ENCODE peak calls at places on chromosomes 12 and 14, in eight cellular contexts. D is caudate nucleus; I is iris pigment epithelial cell; P is HT1080; V is Calu3; B is amniotic stem cell; Q is effector memory CD4-positive, alpha-beta T cell; Z is GF-D8. K is an unnamed sample.

GRCh38 chr12:108125073-108125472 is 4.0 kb upstream of the WSCD2 start:
- DNase-seq in Z (no peak), Q (no peak), B (no peak), P (no peak), V (no peak), D (no peak), I (no peak), K (no peak)

GRCh38 chr12:27198036-27198435 is 46.0 kb upstream of the STK38L start:
- DNase-seq in Z (no peak), P (no peak), B (no peak), D (no peak), Q (no peak), I (peak; percentile 58), V (no peak), K (no peak)

GRCh38 chr14:21092147-21093011 is 6.1 kb downstream of the ZNF219 start:
- DNase-seq in Z (no peak), B (no peak), P (peak; percentile 61), D (peak; percentile 54), V (peak; percentile 90), Q (peak; percentile 83), I (peak; percentile 57), K (no peak)

GRCh38 chr14:85315290-85315689 is 214.7 kb upstream of the FLRT2 start:
- DNase-seq in Q (no peak), B (no peak), Z (no peak), P (no peak), D (no peak), V (no peak), I (no peak), K (no peak)

GRCh38 chr14:101082436-101083384 is 179.2 kb upstream of the RTL1 start:
- DNase-seq in D (no peak), B (no peak), Z (no peak), I (no peak), V (no peak), P (no peak), Q (no peak), K (no peak)

GRCh38 chr12:97538705-97539104 is 76.1 kb downstream of the RMST start:
- DNase-seq in P (no peak), Q (no peak), V (no peak), I (no peak), B (no peak), D (no peak), Z (no peak), K (no peak)

GRCh38 chr14:68188174-68188573 is 368.6 kb downstream of the RAD51B start:
- DNase-seq in P (no peak), I (no peak), Q (no peak), V (no peak), D (no peak), Z (no peak), B (no peak), K (no peak)

GRCh38 chr12:57401165-57401564 is 29.7 kb downstream of the R3HDM2 start:
- DNase-seq in V (no peak), Q (no peak), I (no peak), P (no peak), D (no peak), Z (no peak), B (no peak), K (no peak)

GRCh38 chr14:21617614-21618013 is 17.1 kb downstream of the OR10G2 start:
- DNase-seq in V (no peak), D (no peak), Q (no peak), P (no peak), B (no peak), Z (no peak), I (no peak), K (no peak)

GRCh38 chr12:47808049-47808448 is 11.7 kb downstream of the HDAC7 start:
- DNase-seq in Q (peak; percentile 66), V (no peak), I (peak; percentile 76), B (no peak), Z (peak; percentile 74), P (peak; percentile 74), D (no peak), K (no peak)

GRCh38 chr12:51430196-51430895 is 5.7 kb downstream of the SLC4A8 start:
- DNase-seq in B (no peak), V (peak; percentile 22), D (no peak), I (no peak), P (no peak), Z (no peak), Q (no peak), K (no peak)

GRCh38 chr12:3757261-3757660 is 4.4 kb upstream of the CRACR2A start:
- DNase-seq in Z (no peak), V (no peak), B (no peak), Q (no peak), I (no peak), D (no peak), P (no peak), K (no peak)

GRCh38 chr14:93941293-93941910 is 14.3 kb downstream of the FAM181A start:
- DNase-seq in V (peak; percentile 54), D (no peak), I (peak; percentile 70), B (peak; percentile 85), P (peak; percentile 85), Z (no peak), Q (no peak), K (no peak)

GRCh38 chr12:92439397-92439779 is 263.4 kb upstream of the PLEKHG7 start:
- DNase-seq in V (no peak), I (peak; percentile 69), Z (no peak), P (peak; percentile 69), D (no peak), B (peak; percentile 36), Q (no peak), K (peak; percentile 82)

GRCh38 chr12:86179855-86180254 is 76.3 kb downstream of the MGAT4C start:
- DNase-seq in B (no peak), V (no peak), P (no peak), I (no peak), Z (no peak), Q (no peak), D (no peak), K (no peak)

GRCh38 chr14:36810209-36810608 is 148.5 kb downstream of the PAX9 start:
- DNase-seq in P (no peak), B (no peak), I (no peak), Q (no peak), D (no peak), Z (no peak), V (no peak), K (no peak)

GRCh38 chr12:88729196-88729595 is 148.9 kb upstream of the KITLG start:
- DNase-seq in D (no peak), V (no peak), P (no peak), Z (no peak), I (no peak), Q (no peak), B (no peak), K (no peak)

GRCh38 chr12:53217049-53217929 is 10.2 kb upstream of the ITGB7 start:
- DNase-seq in Z (peak; percentile 64), Q (peak; percentile 51), V (no peak), P (peak; percentile 81), I (peak; percentile 27), B (no peak), D (no peak), K (no peak)

GRCh38 chr14:61160798-61161197 is 120.3 kb downstream of the TMEM30B start:
- DNase-seq in B (no peak), D (no peak), I (no peak), V (no peak), Z (no peak), Q (no peak), P (no peak), K (no peak)

GRCh38 chr14:56333361-56334279 is 215.4 kb downstream of the PELI2 start:
- DNase-seq in I (peak; percentile 92), B (peak; percentile 48), V (peak; percentile 10), Z (no peak), P (peak; percentile 87), D (no peak), Q (no peak), K (peak; percentile 30)

GRCh38 chr12:126483145-126484068 is 1418.2 kb downstream of the AACS start:
- DNase-seq in P (peak; percentile 79), B (no peak), Z (no peak), V (no peak), I (peak; percentile 27), Q (no peak), D (no peak), K (no peak)

GRCh38 chr12:124509676-124510300 is 57.6 kb downstream of the NCOR2 start:
- DNase-seq in B (no peak), I (peak; percentile 95), P (peak; percentile 92), Z (peak; percentile 77), D (peak; percentile 46), V (peak; percentile 92), Q (no peak), K (no peak)

GRCh38 chr12:123094349-123095073 is 56.4 kb downstream of the PITPNM2 start:
- DNase-seq in D (no peak), V (peak; percentile 77), Q (no peak), Z (no peak), P (peak; percentile 47), B (peak; percentile 53), I (peak; percentile 70), K (peak; percentile 17)

GRCh38 chr12:61037792-61038191 is 1222.4 kb upstream of the USP15 start:
- DNase-seq in V (no peak), B (no peak), Z (no peak), I (no peak), Q (no peak), D (no peak), P (peak; percentile 60), K (no peak)

GRCh38 chr14:58871972-58872530 is 234.3 kb downstream of the DACT1 start:
- DNase-seq in Z (no peak), D (no peak), P (no peak), B (no peak), V (no peak), I (peak; percentile 67), Q (no peak), K (no peak)

GRCh38 chr12:43338848-43339526 is 213.0 kb downstream of the ADAMTS20 start:
- DNase-seq in B (peak; percentile 41), Z (no peak), D (no peak), V (peak; percentile 4), Q (no peak), I (peak; percentile 76), P (peak; percentile 80), K (peak; percentile 61)

GRCh38 chr14:83556746-83557460 is 1973.0 kb upstream of the FLRT2 start:
- DNase-seq in P (peak; percentile 84), D (no peak), B (no peak), I (peak; percentile 94), V (no peak), Q (no peak), Z (no peak), K (no peak)

GRCh38 chr12:951166-951565 is 1.7 kb upstream of the RAD52 start:
- DNase-seq in Z (no peak), I (no peak), B (no peak), Q (no peak), D (no peak), V (no peak), P (no peak), K (no peak)

GRCh38 chr12:18428416-18428815 is 167.1 kb downstream of the PIK3C2G start:
- DNase-seq in I (peak; percentile 9), D (no peak), P (peak; percentile 30), V (peak; percentile 30), B (no peak), Q (no peak), Z (no peak), K (no peak)

GRCh38 chr14:35339761-35340406 is 47.7 kb downstream of the PSMA6 start:
- DNase-seq in I (no peak), B (no peak), Q (no peak), D (no peak), Z (peak; percentile 78), V (no peak), P (no peak), K (no peak)

K was measured in NCI-H446 treated with DMSO at 0.1 percent for 48 hours.